ENCODE peak calls at places on chromosomes 12 and 14, in eight cellular contexts. One of them, this sample, is unnamed.

GRCh38 chr12:45637706-45638105 is 91.8 kb upstream of the ARID2 start:
- DNase-seq in Kasumi-1: no peak
- DNase-seq in activated CD8-positive, alpha-beta memory T cell treated with anti-CD3 and anti-CD28 coated beads, Interleukin-2, amount 10 ng/mL, durations not matched to agents 7 days and 5 days: no peak
- DNase-seq in effector memory CD8-positive, alpha-beta T cell: no peak
- DNase-seq in naive B cell: no peak
- DNase-seq in occipital lobe: no peak
- DNase-seq in WTC11: no peak
- DNase-seq in ELF-1: no peak
- DNase-seq in this sample: no peak

GRCh38 chr12:49959570-49960473 is 1.9 kb upstream of the AQP5 start:
- DNase-seq in ELF-1: peak; percentile 52
- DNase-seq in occipital lobe: no peak
- DNase-seq in Kasumi-1: peak; percentile 37
- DNase-seq in naive B cell: no peak
- DNase-seq in activated CD8-positive, alpha-beta memory T cell treated with anti-CD3 and anti-CD28 coated beads, Interleukin-2, amount 10 ng/mL, durations not matched to agents 7 days and 5 days: no peak
- DNase-seq in WTC11: peak; percentile 61
- DNase-seq in effector memory CD8-positive, alpha-beta T cell: no peak
- DNase-seq in this sample: no peak

GRCh38 chr14:22837059-22837749 is 819 bp downstream of the MMP14 start:
- DNase-seq in WTC11: peak; percentile 55
- DNase-seq in activated CD8-positive, alpha-beta memory T cell treated with anti-CD3 and anti-CD28 coated beads, Interleukin-2, amount 10 ng/mL, durations not matched to agents 7 days and 5 days: no peak
- DNase-seq in naive B cell: no peak
- DNase-seq in occipital lobe: no peak
- DNase-seq in effector memory CD8-positive, alpha-beta T cell: no peak
- DNase-seq in ELF-1: peak; percentile 76
- DNase-seq in Kasumi-1: peak; percentile 29
- DNase-seq in this sample: peak; percentile 76

GRCh38 chr14:89269404-89269803 is 147.6 kb downstream of the FOXN3 start:
- DNase-seq in ELF-1: no peak
- DNase-seq in naive B cell: no peak
- DNase-seq in Kasumi-1: no peak
- DNase-seq in occipital lobe: no peak
- DNase-seq in WTC11: no peak
- DNase-seq in activated CD8-positive, alpha-beta memory T cell treated with anti-CD3 and anti-CD28 coated beads, Interleukin-2, amount 10 ng/mL, durations not matched to agents 7 days and 5 days: no peak
- DNase-seq in effector memory CD8-positive, alpha-beta T cell: no peak
- DNase-seq in this sample: no peak

GRCh38 chr14:68979722-68980552 is 835 bp upstream of the ACTN1 start:
- DNase-seq in occipital lobe: peak; percentile 25
- DNase-seq in Kasumi-1: no peak
- DNase-seq in activated CD8-positive, alpha-beta memory T cell treated with anti-CD3 and anti-CD28 coated beads, Interleukin-2, amount 10 ng/mL, durations not matched to agents 7 days and 5 days: no peak
- DNase-seq in effector memory CD8-positive, alpha-beta T cell: no peak
- DNase-seq in ELF-1: peak; percentile 82
- DNase-seq in WTC11: peak; percentile 59
- DNase-seq in naive B cell: no peak
- DNase-seq in this sample: peak; percentile 59

GRCh38 chr12:45290218-45290609 is 74.3 kb downstream of the ANO6 start:
- DNase-seq in naive B cell: no peak
- DNase-seq in WTC11: no peak
- DNase-seq in ELF-1: peak; percentile 37
- DNase-seq in occipital lobe: no peak
- DNase-seq in Kasumi-1: no peak
- DNase-seq in effector memory CD8-positive, alpha-beta T cell: no peak
- DNase-seq in activated CD8-positive, alpha-beta memory T cell treated with anti-CD3 and anti-CD28 coated beads, Interleukin-2, amount 10 ng/mL, durations not matched to agents 7 days and 5 days: no peak
- DNase-seq in this sample: no peak

GRCh38 chr14:94001501-94002396 is 4.6 kb downstream of the CCDC197 start:
- DNase-seq in ELF-1: peak; percentile 86
- DNase-seq in Kasumi-1: peak; percentile 65
- DNase-seq in naive B cell: peak; percentile 39
- DNase-seq in occipital lobe: peak; percentile 47
- DNase-seq in WTC11: peak; percentile 69
- DNase-seq in effector memory CD8-positive, alpha-beta T cell: peak; percentile 47
- DNase-seq in activated CD8-positive, alpha-beta memory T cell treated with anti-CD3 and anti-CD28 coated beads, Interleukin-2, amount 10 ng/mL, durations not matched to agents 7 days and 5 days: peak; percentile 72
- DNase-seq in this sample: peak; percentile 57

GRCh38 chr12:108567388-108567787 is 5.0 kb downstream of the ISCU start:
- DNase-seq in effector memory CD8-positive, alpha-beta T cell: no peak
- DNase-seq in Kasumi-1: peak; percentile 4
- DNase-seq in occipital lobe: no peak
- DNase-seq in activated CD8-positive, alpha-beta memory T cell treated with anti-CD3 and anti-CD28 coated beads, Interleukin-2, amount 10 ng/mL, durations not matched to agents 7 days and 5 days: no peak
- DNase-seq in naive B cell: no peak
- DNase-seq in WTC11: no peak
- DNase-seq in ELF-1: no peak
- DNase-seq in this sample: no peak

GRCh38 chr14:95409472-95410307 is 90.0 kb upstream of the CLMN start:
- DNase-seq in naive B cell: no peak
- DNase-seq in WTC11: no peak
- DNase-seq in activated CD8-positive, alpha-beta memory T cell treated with anti-CD3 and anti-CD28 coated beads, Interleukin-2, amount 10 ng/mL, durations not matched to agents 7 days and 5 days: no peak
- DNase-seq in effector memory CD8-positive, alpha-beta T cell: no peak
- DNase-seq in occipital lobe: no peak
- DNase-seq in ELF-1: no peak
- DNase-seq in Kasumi-1: no peak
- DNase-seq in this sample: no peak

GRCh38 chr12:21350975-21351374 is 16.3 kb upstream of the SLCO1A2 start:
- DNase-seq in effector memory CD8-positive, alpha-beta T cell: no peak
- DNase-seq in activated CD8-positive, alpha-beta memory T cell treated with anti-CD3 and anti-CD28 coated beads, Interleukin-2, amount 10 ng/mL, durations not matched to agents 7 days and 5 days: no peak
- DNase-seq in occipital lobe: no peak
- DNase-seq in naive B cell: no peak
- DNase-seq in Kasumi-1: no peak
- DNase-seq in ELF-1: no peak
- DNase-seq in WTC11: no peak
- DNase-seq in this sample: no peak

GRCh38 chr12:77190022-77190421 is 124.7 kb upstream of the E2F7 start:
- DNase-seq in WTC11: no peak
- DNase-seq in ELF-1: no peak
- DNase-seq in naive B cell: no peak
- DNase-seq in occipital lobe: no peak
- DNase-seq in Kasumi-1: no peak
- DNase-seq in activated CD8-positive, alpha-beta memory T cell treated with anti-CD3 and anti-CD28 coated beads, Interleukin-2, amount 10 ng/mL, durations not matched to agents 7 days and 5 days: no peak
- DNase-seq in effector memory CD8-positive, alpha-beta T cell: no peak
- DNase-seq in this sample: no peak

GRCh38 chr12:56469007-56469930 is 891 bp downstream of the SPRYD4 start:
- DNase-seq in Kasumi-1: no peak
- DNase-seq in ELF-1: no peak
- DNase-seq in naive B cell: no peak
- DNase-seq in effector memory CD8-positive, alpha-beta T cell: no peak
- DNase-seq in activated CD8-positive, alpha-beta memory T cell treated with anti-CD3 and anti-CD28 coated beads, Interleukin-2, amount 10 ng/mL, durations not matched to agents 7 days and 5 days: peak; percentile 48
- DNase-seq in occipital lobe: no peak
- DNase-seq in WTC11: no peak
- DNase-seq in this sample: peak; percentile 51

GRCh38 chr12:102824218-102824835 is 92.7 kb downstream of the PAH start:
- DNase-seq in occipital lobe: no peak
- DNase-seq in Kasumi-1: no peak
- DNase-seq in effector memory CD8-positive, alpha-beta T cell: no peak
- DNase-seq in ELF-1: peak; percentile 89
- DNase-seq in WTC11: peak; percentile 89
- DNase-seq in activated CD8-positive, alpha-beta memory T cell treated with anti-CD3 and anti-CD28 coated beads, Interleukin-2, amount 10 ng/mL, durations not matched to agents 7 days and 5 days: no peak
- DNase-seq in naive B cell: no peak
- DNase-seq in this sample: peak; percentile 37

GRCh38 chr12:69431604-69432222 is 38.5 kb upstream of the FRS2 start:
- DNase-seq in occipital lobe: no peak
- DNase-seq in naive B cell: no peak
- DNase-seq in ELF-1: no peak
- DNase-seq in effector memory CD8-positive, alpha-beta T cell: no peak
- DNase-seq in activated CD8-positive, alpha-beta memory T cell treated with anti-CD3 and anti-CD28 coated beads, Interleukin-2, amount 10 ng/mL, durations not matched to agents 7 days and 5 days: no peak
- DNase-seq in Kasumi-1: no peak
- DNase-seq in WTC11: no peak
- DNase-seq in this sample: no peak

GRCh38 chr12:48071808-48072207 is 34.1 kb downstream of the SENP1 start:
- DNase-seq in occipital lobe: no peak
- DNase-seq in WTC11: no peak
- DNase-seq in effector memory CD8-positive, alpha-beta T cell: no peak
- DNase-seq in naive B cell: no peak
- DNase-seq in activated CD8-positive, alpha-beta memory T cell treated with anti-CD3 and anti-CD28 coated beads, Interleukin-2, amount 10 ng/mL, durations not matched to agents 7 days and 5 days: no peak
- DNase-seq in Kasumi-1: no peak
- DNase-seq in ELF-1: no peak
- DNase-seq in this sample: no peak

GRCh38 chr12:44874981-44875416 is 1.1 kb downstream of the NELL2 start:
- DNase-seq in ELF-1: peak; percentile 17
- DNase-seq in Kasumi-1: no peak
- DNase-seq in naive B cell: no peak
- DNase-seq in effector memory CD8-positive, alpha-beta T cell: peak; percentile 4
- DNase-seq in activated CD8-positive, alpha-beta memory T cell treated with anti-CD3 and anti-CD28 coated beads, Interleukin-2, amount 10 ng/mL, durations not matched to agents 7 days and 5 days: peak; percentile 50
- DNase-seq in WTC11: peak; percentile 31
- DNase-seq in occipital lobe: no peak
- DNase-seq in this sample: no peak

GRCh38 chr12:96112733-96113132 is 77.3 kb upstream of the LTA4H start:
- DNase-seq in occipital lobe: no peak
- DNase-seq in activated CD8-positive, alpha-beta memory T cell treated with anti-CD3 and anti-CD28 coated beads, Interleukin-2, amount 10 ng/mL, durations not matched to agents 7 days and 5 days: no peak
- DNase-seq in WTC11: no peak
- DNase-seq in ELF-1: no peak
- DNase-seq in effector memory CD8-positive, alpha-beta T cell: no peak
- DNase-seq in naive B cell: no peak
- DNase-seq in Kasumi-1: no peak
- DNase-seq in this sample: no peak

GRCh38 chr12:3662516-3662915 is 90.4 kb downstream of the CRACR2A start:
- DNase-seq in WTC11: no peak
- DNase-seq in occipital lobe: no peak
- DNase-seq in activated CD8-positive, alpha-beta memory T cell treated with anti-CD3 and anti-CD28 coated beads, Interleukin-2, amount 10 ng/mL, durations not matched to agents 7 days and 5 days: no peak
- DNase-seq in effector memory CD8-positive, alpha-beta T cell: no peak
- DNase-seq in naive B cell: no peak
- DNase-seq in ELF-1: peak; percentile 25
- DNase-seq in Kasumi-1: no peak
- DNase-seq in this sample: no peak

GRCh38 chr12:2958432-2959193 is 584 bp upstream of the TEAD4 start:
- DNase-seq in Kasumi-1: peak; percentile 15
- DNase-seq in ELF-1: peak; percentile 74
- DNase-seq in naive B cell: no peak
- DNase-seq in activated CD8-positive, alpha-beta memory T cell treated with anti-CD3 and anti-CD28 coated beads, Interleukin-2, amount 10 ng/mL, durations not matched to agents 7 days and 5 days: no peak
- DNase-seq in WTC11: no peak
- DNase-seq in occipital lobe: no peak
- DNase-seq in effector memory CD8-positive, alpha-beta T cell: no peak
- DNase-seq in this sample: peak; percentile 56